ENCODE peak calls at places on chromosomes 6 and 20, in five cellular contexts. One of them, this sample, is unnamed.

GRCh38 chr6:169839029-169839481 is 87.6 kb downstream of the ERMARD start:
- DNase-seq in neural crest cell: no peak
- DNase-seq in PC-9: no peak
- DNase-seq in activated naive CD4-positive, alpha-beta T cell: no peak
- DNase-seq in NCI-H1092 treated with DMSO at 0.1 percent for 48 hours: no peak
- DNase-seq in this sample: no peak

GRCh38 chr20:15546624-15547023 is 1026.6 kb downstream of the KIF16B start:
- DNase-seq in neural crest cell: no peak
- DNase-seq in PC-9: no peak
- DNase-seq in activated naive CD4-positive, alpha-beta T cell: no peak
- DNase-seq in NCI-H1092 treated with DMSO at 0.1 percent for 48 hours: no peak
- DNase-seq in this sample: no peak

GRCh38 chr6:153525998-153526397 is 394.9 kb upstream of the RGS17 start:
- DNase-seq in neural crest cell: no peak
- DNase-seq in PC-9: no peak
- DNase-seq in activated naive CD4-positive, alpha-beta T cell: no peak
- DNase-seq in NCI-H1092 treated with DMSO at 0.1 percent for 48 hours: no peak
- DNase-seq in this sample: no peak

GRCh38 chr6:150119256-150119655 is 23.6 kb upstream of the PPP1R14C start:
- DNase-seq in neural crest cell: no peak
- DNase-seq in PC-9: no peak
- DNase-seq in activated naive CD4-positive, alpha-beta T cell: no peak
- DNase-seq in NCI-H1092 treated with DMSO at 0.1 percent for 48 hours: peak
- DNase-seq in this sample: no peak

GRCh38 chr20:44714701-44715494 is at the start of gene CCN5:
- DNase-seq in neural crest cell: no peak
- DNase-seq in PC-9: peak
- DNase-seq in activated naive CD4-positive, alpha-beta T cell: no peak
- DNase-seq in NCI-H1092 treated with DMSO at 0.1 percent for 48 hours: peak
- DNase-seq in this sample: peak

GRCh38 chr6:2127484-2127911 is 117.9 kb downstream of the GMDS start:
- DNase-seq in neural crest cell: no peak
- DNase-seq in PC-9: no peak
- DNase-seq in activated naive CD4-positive, alpha-beta T cell: no peak
- DNase-seq in NCI-H1092 treated with DMSO at 0.1 percent for 48 hours: no peak
- DNase-seq in this sample: no peak

GRCh38 chr6:22363166-22363965 is 66.5 kb upstream of the PRL start:
- DNase-seq in neural crest cell: no peak
- DNase-seq in PC-9: peak
- DNase-seq in activated naive CD4-positive, alpha-beta T cell: no peak
- DNase-seq in NCI-H1092 treated with DMSO at 0.1 percent for 48 hours: peak
- DNase-seq in this sample: peak

GRCh38 chr6:3911614-3912336 is 62.6 kb downstream of the FAM50B start:
- DNase-seq in neural crest cell: no peak
- DNase-seq in PC-9: peak
- DNase-seq in activated naive CD4-positive, alpha-beta T cell: no peak
- DNase-seq in NCI-H1092 treated with DMSO at 0.1 percent for 48 hours: peak
- DNase-seq in this sample: peak

GRCh38 chr20:4375881-4376280 is 345.8 kb upstream of the PRND start:
- DNase-seq in neural crest cell: no peak
- DNase-seq in PC-9: no peak
- DNase-seq in activated naive CD4-positive, alpha-beta T cell: no peak
- DNase-seq in NCI-H1092 treated with DMSO at 0.1 percent for 48 hours: no peak
- DNase-seq in this sample: peak

GRCh38 chr20:461254-462198 is 807 bp downstream of the TBC1D20 start:
- DNase-seq in neural crest cell: peak
- DNase-seq in PC-9: no peak
- DNase-seq in activated naive CD4-positive, alpha-beta T cell: peak
- DNase-seq in NCI-H1092 treated with DMSO at 0.1 percent for 48 hours: peak
- DNase-seq in this sample: peak

GRCh38 chr6:53361549-53362031 is 12.8 kb upstream of the ELOVL5 start:
- DNase-seq in neural crest cell: no peak
- DNase-seq in PC-9: no peak
- DNase-seq in activated naive CD4-positive, alpha-beta T cell: no peak
- DNase-seq in NCI-H1092 treated with DMSO at 0.1 percent for 48 hours: peak
- DNase-seq in this sample: no peak

GRCh38 chr6:7730003-7730402 is 4.1 kb downstream of the BMP6 start:
- DNase-seq in neural crest cell: no peak
- DNase-seq in PC-9: no peak
- DNase-seq in activated naive CD4-positive, alpha-beta T cell: no peak
- DNase-seq in NCI-H1092 treated with DMSO at 0.1 percent for 48 hours: no peak
- DNase-seq in this sample: no peak

GRCh38 chr20:4038047-4038459 is 22.7 kb upstream of the RNF24 start:
- DNase-seq in neural crest cell: no peak
- DNase-seq in PC-9: peak
- DNase-seq in activated naive CD4-positive, alpha-beta T cell: no peak
- DNase-seq in NCI-H1092 treated with DMSO at 0.1 percent for 48 hours: no peak
- DNase-seq in this sample: peak